ENCODE peak calls at places on chromosomes 7 and 10, in four cellular contexts. B is choroid plexus epithelial cell, M is AML-193, I is H9. H is an unnamed sample.

GRCh38 chr7:106770191-106770590 is 94.9 kb upstream of the PIK3CG start:
- DNase-seq in B (peak; percentile 92), M (no peak), I (no peak), H (no peak)

GRCh38 chr10:118870467-118871243 is 115.9 kb upstream of the CACUL1 start:
- DNase-seq in B (peak; percentile 86), M (peak; percentile 61), I (no peak), H (no peak)

GRCh38 chr10:77531441-77532001 is 106.1 kb downstream of the KCNMA1 start:
- DNase-seq in B (peak; percentile 73), M (no peak), I (no peak), H (no peak)

GRCh38 chr10:63628526-63629362 is 107.5 kb downstream of the REEP3 start:
- DNase-seq in B (peak; percentile 38), M (peak; percentile 85), I (peak; percentile 53), H (peak; percentile 61)

GRCh38 chr7:26346611-26347200 is 55.0 kb downstream of the SNX10 start:
- DNase-seq in B (no peak), M (no peak), I (no peak), H (no peak)

GRCh38 chr7:136056827-136057226 is 79.7 kb upstream of the MTPN start:
- DNase-seq in B (no peak), M (no peak), I (no peak), H (no peak)

GRCh38 chr10:124655191-124656112 is 88.7 kb downstream of the FAM53B start:
- DNase-seq in B (no peak), M (no peak), I (no peak), H (no peak)

GRCh38 chr10:26627320-26627719 is 70.2 kb upstream of the PDSS1 start:
- DNase-seq in B (no peak), M (no peak), I (peak; percentile 57), H (no peak)

GRCh38 chr10:86666538-86666937 is 1.8 kb upstream of the LDB3 start:
- DNase-seq in B (no peak), M (no peak), I (no peak), H (no peak)

GRCh38 chr7:26467104-26467503 is 175.4 kb downstream of the SNX10 start:
- DNase-seq in B (no peak), M (no peak), I (no peak), H (no peak)